ENCODE peak calls at places on chromosomes 12 and 14, in seven cellular contexts. X is heart right ventricle, T is neural progenitor cell, G is heart left ventricle, Z is upper lobe of right lung, M is lower lobe of right lung, C is tibial artery. U is an unnamed sample. For H3K4me1 and H3K36me3, the result is how much of the 10 kb centered on the place peaks cover.

GRCh38 chr14:100303925-100304324 is 2.3 kb downstream of the SLC25A29 start:
- DNase-seq in X (no peak), T (peak), G (no peak), Z (no peak), M (no peak), C (no peak), U (no peak)

GRCh38 chr12:117207675-117208074 is 17.4 kb upstream of the FBXO21 start:
- DNase-seq in X (no peak), T (no peak), G (no peak), Z (no peak), M (no peak), C (no peak), U (no peak)

GRCh38 chr12:105109465-105110212 is 2.1 kb downstream of the WASHC4 start:
- DNase-seq in X (no peak), T (no peak), G (no peak), Z (no peak), M (no peak), C (no peak), U (no peak)

GRCh38 chr12:106301611-106302321 is 767 bp upstream of the TCP11L2 start:
- DNase-seq in X (peak), T (peak), G (peak), Z (peak), M (peak), C (peak), U (peak)

GRCh38 chr12:51915951-51916350 is 8.6 kb downstream of the ACVRL1 start:
- DNase-seq in X (no peak), T (no peak), G (no peak), Z (no peak), M (no peak), C (no peak), U (no peak)

GRCh38 chr12:132610051-132610759 is at the start of gene LRCOL1:
- DNase-seq in X (peak), T (peak), G (peak), Z (peak), M (peak), C (no peak), U (no peak)

GRCh38 chr12:116313194-116313910 is 35.9 kb upstream of the MED13L start:
- DNase-seq in X (no peak), T (no peak), G (no peak), Z (no peak), M (no peak), C (no peak), U (peak)

GRCh38 chr12:24021164-24021502 is 71.7 kb upstream of the SOX5 start:
- DNase-seq in X (no peak), T (no peak), G (no peak), Z (no peak), M (no peak), C (no peak), U (no peak)

GRCh38 chr12:43969882-43970281 is 134.0 kb downstream of the TMEM117 start:
- DNase-seq in X (no peak), T (no peak), G (no peak), Z (no peak), M (no peak), C (no peak), U (no peak)

GRCh38 chr12:93020225-93020997 is 91.3 kb upstream of the EEA1 start:
- DNase-seq in X (no peak), T (no peak), G (no peak), Z (no peak), M (no peak), C (no peak), U (no peak)

GRCh38 chr12:109617496-109617895 is 43.9 kb downstream of the MVK start:
- DNase-seq in X (no peak), T (no peak), G (no peak), Z (no peak), M (no peak), C (no peak), U (no peak)

GRCh38 chr14:83713736-83714135 is 1816.2 kb upstream of the FLRT2 start:
- DNase-seq in X (no peak), T (no peak), G (no peak), Z (no peak), M (no peak), C (no peak), U (no peak)

GRCh38 chr12:55933158-55933798 is 2.3 kb downstream of the DGKA start:
- DNase-seq in X (no peak), T (no peak), G (no peak), Z (no peak), M (no peak), C (no peak), U (no peak)

GRCh38 chr14:27392153-27392552 is 794.3 kb upstream of the NOVA1 start:
- DNase-seq in X (no peak), T (no peak), G (no peak), Z (no peak), M (no peak), C (no peak), U (no peak)

DNA sequence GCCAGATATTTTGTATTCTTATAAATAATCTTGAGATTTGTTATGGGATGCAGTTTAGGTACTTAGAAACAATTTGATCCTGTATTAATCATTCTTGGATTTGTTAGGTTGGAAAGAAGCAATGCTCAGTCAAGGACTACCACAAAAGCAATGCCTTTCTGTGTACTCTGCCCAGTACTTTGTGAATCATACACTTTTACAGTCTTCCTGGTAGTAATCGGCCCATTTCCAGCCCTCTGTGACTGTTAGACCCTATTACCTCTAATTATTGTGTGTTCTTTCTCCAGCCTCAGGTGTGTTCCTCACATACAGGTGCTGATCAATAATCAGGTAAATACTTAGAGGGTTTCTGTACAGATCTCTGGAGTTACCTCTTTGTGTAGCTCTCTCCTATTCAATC is 609.0 kb downstream of the KCNH5 start:
- DNase-seq in X (no peak), T (no peak), G (no peak), Z (no peak), M (no peak), C (no peak), U (no peak)
- H3K4me1 ChIP-seq in X (under half), T (under half), G (under half), Z (under half), M (under half), C (under half), U (under half)

DNA sequence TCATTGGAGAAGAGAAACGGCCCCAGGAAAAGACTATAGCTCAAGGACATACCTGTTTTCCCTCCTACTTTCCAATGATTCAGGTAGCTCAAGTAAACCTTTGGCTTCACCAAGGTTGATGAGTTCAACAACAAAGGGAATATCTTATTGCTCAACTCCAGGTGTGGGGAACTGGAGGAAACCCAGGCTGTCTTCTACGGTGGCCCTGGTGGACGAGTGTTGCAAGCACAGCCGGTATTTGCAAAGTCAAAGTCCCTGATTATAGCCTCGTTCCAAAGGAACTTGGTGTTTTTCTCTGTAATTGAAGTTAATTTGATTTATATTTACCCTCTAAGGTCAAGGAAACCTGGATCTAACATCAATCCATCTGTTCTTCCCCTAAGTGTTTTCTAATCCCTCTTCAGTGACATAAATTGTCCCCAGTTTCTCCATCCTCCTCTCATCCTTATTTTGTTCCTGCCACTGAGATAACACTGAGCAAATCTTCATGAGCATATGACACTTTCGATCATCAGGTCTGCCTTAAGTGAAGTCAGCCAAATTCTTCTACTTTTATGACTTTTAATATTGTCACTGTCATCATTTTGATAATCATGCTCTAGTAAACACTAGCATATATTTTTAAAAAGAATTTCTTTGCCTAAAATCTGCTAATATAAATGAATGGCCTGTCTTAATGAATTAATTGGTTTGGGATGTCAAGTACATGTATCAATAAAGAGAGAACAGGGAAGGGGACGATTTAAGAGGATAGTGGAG is 174.6 kb upstream of the TBX3 start:
- DNase-seq in X (no peak), T (no peak), G (no peak), Z (no peak), M (no peak), C (no peak), U (no peak)
- TF ChIP-seq CTCF in X (no peak), T (peak), G (no peak), Z (no peak), M (no peak), C (no peak), U (peak)

GRCh38 chr12:6582196-6582595 is 14.1 kb upstream of the NOP2 start:
- DNase-seq in X (no peak), T (peak), G (no peak), Z (no peak), M (no peak), C (no peak), U (peak)
- H3K36me3 ChIP-seq in X (half or more), T (under half), G (half or more), Z (half or more), M (half or more), C (half or more), U (half or more)

GRCh38 chr12:14654842-14655241 is 41.6 kb downstream of the GUCY2C start:
- DNase-seq in X (no peak), T (no peak), G (no peak), Z (no peak), M (no peak), C (no peak), U (no peak)
- H3K4me1 ChIP-seq in X (under half), T (under half), G (under half), Z (under half), M (under half), C (under half), U (under half)

DNA sequence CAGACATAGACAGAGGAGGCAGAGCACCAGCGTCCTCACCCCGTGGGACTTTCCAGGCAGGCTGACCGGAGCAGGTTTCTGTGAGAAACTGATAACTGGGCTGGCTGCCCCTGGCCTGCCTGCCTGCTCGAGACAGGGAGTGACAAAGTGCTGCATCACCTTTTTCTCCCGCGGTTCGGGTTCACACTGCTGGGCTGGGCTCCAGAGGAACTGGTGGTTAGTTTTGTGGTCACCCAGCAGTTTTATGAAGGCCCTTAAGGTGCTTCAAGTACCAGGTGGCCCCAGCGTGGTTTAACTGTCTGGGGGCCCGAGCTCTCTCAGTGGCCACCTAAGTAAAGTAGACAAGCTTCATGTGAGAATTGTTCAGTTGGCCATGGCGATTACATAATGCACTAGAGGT is 1073.6 kb downstream of the BCL11B start:
- DNase-seq in X (no peak), T (no peak), G (no peak), Z (no peak), M (no peak), C (no peak), U (no peak)
- TF ChIP-seq CTCF in X (no peak), T (no peak), G (no peak), Z (no peak), M (no peak), C (no peak), U (no peak)

GRCh38 chr12:113939867-113940266 is 26.3 kb downstream of the RBM19 start:
- DNase-seq in X (no peak), T (no peak), G (no peak), Z (no peak), M (no peak), C (no peak), U (no peak)
- H3K36me3 ChIP-seq in X (half or more), T (under half), G (under half), Z (half or more), M (half or more), C (half or more), U (under half)

GRCh38 chr14:51211149-51211548 is 28.9 kb upstream of the TMX1 start:
- DNase-seq in X (no peak), T (no peak), G (no peak), Z (no peak), M (no peak), C (no peak), U (peak)

GRCh38 chr14:51210594-51210993 is 29.5 kb upstream of the TMX1 start:
- DNase-seq in X (no peak), T (peak), G (no peak), Z (no peak), M (no peak), C (no peak), U (peak)

GRCh38 chr14:51206462-51206861 is 33.6 kb upstream of the TMX1 start:
- DNase-seq in X (no peak), T (peak), G (no peak), Z (no peak), M (no peak), C (no peak), U (no peak)

GRCh38 chr14:51208982-51209381 is 31.1 kb upstream of the TMX1 start:
- DNase-seq in X (no peak), T (no peak), G (no peak), Z (no peak), M (no peak), C (no peak), U (no peak)

DNA sequence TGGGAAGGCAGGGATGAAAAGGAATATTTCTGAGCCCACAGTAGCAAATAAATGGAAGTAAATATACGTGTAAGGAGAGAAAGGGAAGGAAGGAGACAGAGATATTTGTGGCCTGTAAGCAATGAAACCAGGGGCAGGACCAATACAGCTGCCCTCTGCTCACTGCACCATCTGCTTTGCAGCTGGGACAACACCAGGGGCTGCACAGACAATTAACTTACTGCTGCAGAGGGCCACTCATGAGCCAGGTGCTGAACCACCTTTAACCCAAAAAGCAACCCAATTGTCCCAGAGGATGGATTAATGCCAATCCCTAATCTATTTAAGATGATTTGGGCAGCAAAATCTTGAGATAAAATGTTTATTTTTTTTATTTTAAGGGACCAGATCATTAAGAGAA is 30.6 kb upstream of the TMX1 start:
- DNase-seq in X (no peak), T (no peak), G (no peak), Z (no peak), M (no peak), C (no peak), U (peak)
- H3K4me1 ChIP-seq in X (under half), T (under half), G (under half), Z (under half), M (under half), C (under half), U (under half)

GRCh38 chr14:74549588-74549987 is 56.0 kb downstream of the ISCA2 start:
- DNase-seq in X (no peak), T (no peak), G (no peak), Z (no peak), M (no peak), C (no peak), U (no peak)
- TF ChIP-seq CTCF in X (no peak), T (peak), G (no peak), Z (peak), M (peak), C (no peak), U (peak)

DNA sequence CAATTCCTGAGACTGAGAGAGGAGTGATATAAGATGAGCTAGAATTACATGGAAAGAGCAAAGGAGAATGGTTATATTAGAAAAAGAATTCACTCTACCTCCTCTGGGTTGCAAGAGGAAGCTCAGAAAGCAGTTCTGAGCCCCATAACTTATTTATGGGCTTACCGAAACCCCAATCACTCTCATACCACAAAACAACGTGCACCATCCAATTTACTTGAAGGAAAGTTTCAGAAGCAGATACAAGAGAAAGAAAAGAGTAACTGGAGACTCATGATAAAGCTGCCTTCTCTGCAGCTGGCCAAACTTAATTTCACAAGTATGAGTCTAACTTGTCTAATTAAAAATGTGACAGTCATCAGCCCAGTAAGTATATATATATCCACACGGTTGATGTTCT is 27.4 kb upstream of the CAMKK2 start:
- DNase-seq in X (no peak), T (no peak), G (no peak), Z (no peak), M (no peak), C (no peak), U (no peak)
- H3K36me3 ChIP-seq in X (half or more), T (under half), G (under half), Z (half or more), M (half or more), C (half or more), U (half or more)

U was measured in BE2C.